ENCODE peak calls at places on chromosomes 13 and 19, in five cellular contexts. X is transverse colon, Y is tibial nerve, O is GM23248, D is left ventricle myocardium inferior. K is an unnamed sample. For H3K4me1 and H3K36me3, the result is how much of the 10 kb centered on the place peaks cover.

GRCh38 chr19:43820098-43820860 is 6.8 kb upstream of the ZNF283 start:
- DNase-seq in D (peak), Y (no peak), O (peak), X (no peak), K (no peak)

GRCh38 chr13:74026753-74027152 is 107.5 kb downstream of the KLF12 start:
- DNase-seq in Y (no peak), D (no peak), O (no peak), X (peak), K (no peak)

GRCh38 chr19:50817941-50818858 is 5.4 kb downstream of the KLK1 start:
- DNase-seq in O (peak), X (peak), Y (no peak), D (peak), K (no peak)

GRCh38 chr13:77338961-77339401 is 12.1 kb upstream of the MYCBP2 start:
- DNase-seq in O (no peak), Y (no peak), D (no peak), X (no peak), K (no peak)

GRCh38 chr19:30784850-30785459 is 412.8 kb downstream of the ZNF536 start:
- DNase-seq in D (peak), X (peak), Y (peak), O (peak), K (no peak)

GRCh38 chr13:49690133-49690989 is 925 bp downstream of the EBPL start:
- DNase-seq in X (peak), Y (no peak), O (peak), D (no peak), K (no peak)

GRCh38 chr19:17550076-17550667 is 5.3 kb upstream of the COLGALT1 start:
- DNase-seq in O (no peak), Y (no peak), X (no peak), D (no peak), K (no peak)

GRCh38 chr13:23956106-23956505 is 58.8 kb upstream of the C1QTNF9B start:
- DNase-seq in X (peak), D (no peak), O (peak), Y (no peak), K (no peak)

GRCh38 chr13:48773531-48774275 is 120.0 kb downstream of the CYSLTR2 start:
- DNase-seq in O (no peak), X (no peak), D (no peak), Y (no peak), K (no peak)

GRCh38 chr19:45492627-45493470 is 4.0 kb downstream of the RTN2 start:
- DNase-seq in D (peak), X (peak), Y (no peak), O (peak), K (no peak)

GRCh38 chr19:29269641-29270040 is 56.7 kb upstream of the UQCRFS1 start:
- DNase-seq in Y (no peak), X (no peak), D (no peak), O (no peak), K (no peak)

GRCh38 chr13:84649853-84650252 is 767.6 kb upstream of the SLITRK1 start:
- DNase-seq in Y (no peak), O (peak), X (no peak), D (no peak), K (no peak)

GRCh38 chr13:74891610-74892009 is 590.4 kb downstream of the TBC1D4 start:
- DNase-seq in X (no peak), D (no peak), O (peak), Y (no peak), K (no peak)

GRCh38 chr19:15615526-15615925 is 508 bp downstream of the CYP4F8 start:
- DNase-seq in O (no peak), X (no peak), Y (no peak), D (no peak), K (no peak)

GRCh38 chr19:44782729-44783128 is 5.0 kb downstream of the CBLC start:
- DNase-seq in X (no peak), Y (no peak), D (no peak), O (no peak), K (no peak)

GRCh38 chr19:32652893-32653625 is 21.9 kb downstream of the ANKRD27 start:
- DNase-seq in D (peak), O (no peak), Y (no peak), X (peak), K (no peak)

GRCh38 chr13:112965573-112966115 is 3.4 kb upstream of the MCF2L start:
- DNase-seq in O (no peak), X (peak), D (no peak), Y (no peak), K (no peak)

GRCh38 chr19:47891923-47892666 is 6.0 kb upstream of the SULT2A1 start:
- DNase-seq in Y (no peak), O (no peak), D (no peak), X (no peak), K (no peak)

GRCh38 chr19:31781542-31781941 is 432.3 kb upstream of the TSHZ3 start:
- DNase-seq in Y (no peak), O (no peak), D (no peak), X (no peak), K (no peak)

GRCh38 chr13:34466301-34466700 is 475.8 kb upstream of the NBEA start:
- DNase-seq in O (no peak), Y (no peak), D (no peak), X (no peak), K (no peak)

GRCh38 chr13:32150794-32151193 is 119.2 kb downstream of the FRY start:
- DNase-seq in O (peak), Y (peak), D (peak), X (peak), K (no peak)

GRCh38 chr19:1173845-1174809 is at the start of gene SBNO2:
- DNase-seq in D (peak), Y (peak), X (peak), O (peak), K (no peak)
- H3K4me1 ChIP-seq in D (under half), Y (half or more), X (under half), O (under half), K (under half)

GRCh38 chr19:3620817-3621547 is 5.6 kb downstream of the CACTIN start:
- DNase-seq in D (no peak), X (no peak), Y (no peak), O (no peak), K (no peak)

GRCh38 chr19:3618811-3619630 is 7.6 kb downstream of the CACTIN start:
- DNase-seq in O (no peak), X (no peak), Y (no peak), D (no peak), K (no peak)

GRCh38 chr19:3620145-3620816 is 6.3 kb downstream of the CACTIN start:
- DNase-seq in O (peak), D (no peak), X (no peak), Y (no peak), K (no peak)

GRCh38 chr19:3618144-3618810 is 8.3 kb downstream of the CACTIN start:
- DNase-seq in D (peak), Y (peak), O (peak), X (peak), K (no peak)

DNA sequence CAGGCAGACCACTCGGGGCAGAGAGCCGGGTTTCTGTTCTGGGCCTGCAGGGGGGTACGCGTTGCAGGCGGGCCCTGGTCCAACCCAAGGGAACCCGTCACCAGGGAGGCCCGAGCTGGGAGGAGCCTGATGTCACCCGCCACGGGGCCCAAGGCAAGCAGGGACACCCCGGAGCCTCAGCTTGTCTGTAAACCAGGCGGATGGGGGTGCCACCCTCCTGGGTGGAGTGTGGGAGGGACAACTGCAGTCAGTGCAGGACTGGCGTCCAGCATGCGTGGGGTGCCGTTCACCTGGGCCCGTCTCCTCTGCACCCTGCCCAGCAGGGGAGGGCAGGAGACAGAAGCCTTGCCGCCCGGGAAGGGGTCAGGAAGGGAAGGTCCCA is 7.0 kb downstream of the CACTIN start:
- DNase-seq in O (no peak), D (no peak), X (no peak), Y (no peak), K (no peak)
- H3K36me3 ChIP-seq in O (under half), D (under half), X (under half), Y (under half), K (under half)

DNA sequence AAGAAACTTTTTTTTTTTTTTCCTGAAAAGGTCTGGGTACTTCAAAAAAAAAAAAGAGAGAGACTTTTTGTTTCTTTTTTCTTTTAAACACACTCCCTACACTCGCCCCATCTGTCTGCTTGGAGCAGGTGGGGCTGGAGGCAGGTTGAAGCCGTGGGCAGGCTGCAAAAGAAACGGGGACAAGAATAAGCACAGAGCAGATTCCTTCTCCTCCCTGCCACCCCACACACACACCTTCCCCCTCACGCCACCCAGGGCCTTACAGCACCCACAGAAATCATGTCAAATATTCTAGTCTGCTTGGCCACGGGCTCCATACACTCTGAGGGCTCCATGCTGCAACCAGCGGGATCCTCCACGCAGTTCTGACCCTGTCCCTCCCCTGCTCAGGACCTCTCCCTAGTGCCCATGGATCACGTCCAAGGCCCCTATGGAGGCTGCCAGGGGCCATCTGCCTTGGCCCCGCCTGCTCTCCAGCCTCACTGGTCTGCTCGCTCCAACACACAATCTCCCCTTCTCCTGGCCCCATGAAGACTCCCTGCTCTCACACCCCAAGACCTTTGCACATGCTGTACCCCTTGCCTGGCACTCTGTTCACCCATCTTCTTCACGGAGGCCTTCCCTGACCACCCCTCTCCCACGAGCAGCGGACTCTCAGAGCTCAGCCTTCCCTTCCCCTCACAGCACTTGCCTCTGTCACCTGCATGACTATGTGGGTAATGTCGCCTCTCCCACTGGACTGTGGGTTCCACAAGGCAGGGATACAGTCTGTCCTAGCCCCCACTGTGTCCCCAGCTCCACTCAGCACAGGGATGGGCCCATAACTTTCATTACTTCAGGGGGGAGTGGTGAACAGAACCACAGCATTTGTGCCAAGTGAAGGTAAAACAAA is 11.4 kb downstream of the AKT2 start:
- DNase-seq in X (no peak), O (no peak), D (no peak), Y (no peak), K (no peak)
- H3K4me1 ChIP-seq in X (under half), O (under half), D (half or more), Y (half or more), K (under half)

GRCh38 chr13:41052441-41052840 is 8.9 kb upstream of the WBP4 start:
- DNase-seq in X (no peak), Y (no peak), O (peak), D (no peak), K (no peak)

GRCh38 chr13:41053384-41053826 is 7.9 kb upstream of the WBP4 start:
- DNase-seq in D (no peak), X (no peak), Y (no peak), O (peak), K (no peak)

GRCh38 chr13:41054212-41054877 is 7.0 kb upstream of the WBP4 start:
- DNase-seq in Y (no peak), O (peak), D (no peak), X (peak), K (no peak)

GRCh38 chr13:41050041-41050440 is 11.3 kb upstream of the WBP4 start:
- DNase-seq in Y (no peak), O (peak), X (no peak), D (no peak), K (no peak)

GRCh38 chr13:41049480-41049879 is 11.8 kb upstream of the WBP4 start:
- DNase-seq in Y (no peak), D (no peak), O (peak), X (no peak), K (no peak)
- H3K36me3 ChIP-seq in Y (under half), D (under half), O (under half), X (under half), K (under half)

K was measured in Panc1.